ENCODE peak calls at places on chromosomes 12 and 14, in eight cellular contexts. One of them, this sample, is unnamed.

GRCh38 chr12:42141981-42142606 is 2.6 kb downstream of the GXYLT1 start:
- DNase-seq in CD4-positive, CD25-positive, alpha-beta regulatory T cell: no peak
- DNase-seq in cardiac muscle cell: no peak
- DNase-seq in CD8-positive, alpha-beta memory T cell: no peak
- DNase-seq in body of pancreas: no peak
- DNase-seq in lung: no peak
- DNase-seq in ovary: no peak
- DNase-seq in psoas muscle: no peak
- DNase-seq in this sample: no peak

GRCh38 chr12:58503731-58504520 is 416.4 kb downstream of the LRIG3 start:
- DNase-seq in cardiac muscle cell: peak
- DNase-seq in ovary: no peak
- DNase-seq in CD4-positive, CD25-positive, alpha-beta regulatory T cell: no peak
- DNase-seq in lung: no peak
- DNase-seq in CD8-positive, alpha-beta memory T cell: no peak
- DNase-seq in body of pancreas: no peak
- DNase-seq in psoas muscle: no peak
- DNase-seq in this sample: no peak

GRCh38 chr14:100686858-100687257 is 39.8 kb upstream of the DLK1 start:
- DNase-seq in CD8-positive, alpha-beta memory T cell: no peak
- DNase-seq in ovary: no peak
- DNase-seq in psoas muscle: no peak
- DNase-seq in body of pancreas: no peak
- DNase-seq in cardiac muscle cell: no peak
- DNase-seq in lung: no peak
- DNase-seq in CD4-positive, CD25-positive, alpha-beta regulatory T cell: no peak
- DNase-seq in this sample: no peak

GRCh38 chr14:39977198-39977597 is 545.0 kb upstream of the FBXO33 start:
- DNase-seq in lung: no peak
- DNase-seq in CD4-positive, CD25-positive, alpha-beta regulatory T cell: no peak
- DNase-seq in CD8-positive, alpha-beta memory T cell: no peak
- DNase-seq in cardiac muscle cell: no peak
- DNase-seq in body of pancreas: no peak
- DNase-seq in ovary: no peak
- DNase-seq in psoas muscle: no peak
- DNase-seq in this sample: no peak

GRCh38 chr12:34400423-34400881 is 378.2 kb downstream of the ALG10 start:
- DNase-seq in body of pancreas: no peak
- DNase-seq in CD8-positive, alpha-beta memory T cell: no peak
- DNase-seq in psoas muscle: peak
- DNase-seq in ovary: peak
- DNase-seq in lung: peak
- DNase-seq in CD4-positive, CD25-positive, alpha-beta regulatory T cell: no peak
- DNase-seq in cardiac muscle cell: no peak
- DNase-seq in this sample: peak

GRCh38 chr14:56057071-56057865 is 60.9 kb upstream of the PELI2 start:
- DNase-seq in cardiac muscle cell: no peak
- DNase-seq in ovary: no peak
- DNase-seq in CD8-positive, alpha-beta memory T cell: no peak
- DNase-seq in CD4-positive, CD25-positive, alpha-beta regulatory T cell: no peak
- DNase-seq in psoas muscle: no peak
- DNase-seq in lung: no peak
- DNase-seq in body of pancreas: no peak
- DNase-seq in this sample: no peak

GRCh38 chr14:103547941-103548462 is 14.5 kb downstream of the BAG5 start:
- DNase-seq in body of pancreas: peak
- DNase-seq in CD8-positive, alpha-beta memory T cell: no peak
- DNase-seq in ovary: no peak
- DNase-seq in CD4-positive, CD25-positive, alpha-beta regulatory T cell: no peak
- DNase-seq in cardiac muscle cell: no peak
- DNase-seq in psoas muscle: peak
- DNase-seq in lung: no peak
- DNase-seq in this sample: peak

GRCh38 chr12:42104087-42104486 is 40.6 kb downstream of the GXYLT1 start:
- DNase-seq in lung: no peak
- DNase-seq in psoas muscle: no peak
- DNase-seq in CD8-positive, alpha-beta memory T cell: no peak
- DNase-seq in CD4-positive, CD25-positive, alpha-beta regulatory T cell: peak
- DNase-seq in body of pancreas: no peak
- DNase-seq in cardiac muscle cell: no peak
- DNase-seq in ovary: no peak
- DNase-seq in this sample: no peak

GRCh38 chr12:127145929-127146789 is 1120.8 kb upstream of the TMEM132C start:
- DNase-seq in cardiac muscle cell: peak
- DNase-seq in ovary: peak
- DNase-seq in body of pancreas: peak
- DNase-seq in CD8-positive, alpha-beta memory T cell: no peak
- DNase-seq in CD4-positive, CD25-positive, alpha-beta regulatory T cell: peak
- DNase-seq in lung: peak
- DNase-seq in psoas muscle: peak
- DNase-seq in this sample: peak

GRCh38 chr14:30569216-30569902 is 10.4 kb downstream of the G2E3 start:
- DNase-seq in CD4-positive, CD25-positive, alpha-beta regulatory T cell: no peak
- DNase-seq in CD8-positive, alpha-beta memory T cell: no peak
- DNase-seq in cardiac muscle cell: peak
- DNase-seq in psoas muscle: no peak
- DNase-seq in ovary: no peak
- DNase-seq in lung: no peak
- DNase-seq in body of pancreas: no peak
- DNase-seq in this sample: no peak

GRCh38 chr14:90348270-90348669 is 16.5 kb upstream of the NRDE2 start:
- DNase-seq in psoas muscle: no peak
- DNase-seq in CD8-positive, alpha-beta memory T cell: no peak
- DNase-seq in body of pancreas: no peak
- DNase-seq in cardiac muscle cell: no peak
- DNase-seq in ovary: no peak
- DNase-seq in CD4-positive, CD25-positive, alpha-beta regulatory T cell: no peak
- DNase-seq in lung: no peak
- DNase-seq in this sample: no peak

GRCh38 chr12:132342322-132342721 is 12.9 kb upstream of the GALNT9 start:
- DNase-seq in CD8-positive, alpha-beta memory T cell: no peak
- DNase-seq in ovary: no peak
- DNase-seq in lung: no peak
- DNase-seq in CD4-positive, CD25-positive, alpha-beta regulatory T cell: no peak
- DNase-seq in psoas muscle: no peak
- DNase-seq in body of pancreas: no peak
- DNase-seq in cardiac muscle cell: no peak
- DNase-seq in this sample: no peak

GRCh38 chr14:63212776-63213500 is 8.7 kb downstream of the RHOJ start:
- DNase-seq in CD4-positive, CD25-positive, alpha-beta regulatory T cell: no peak
- DNase-seq in ovary: no peak
- DNase-seq in CD8-positive, alpha-beta memory T cell: no peak
- DNase-seq in body of pancreas: no peak
- DNase-seq in psoas muscle: no peak
- DNase-seq in cardiac muscle cell: no peak
- DNase-seq in lung: no peak
- DNase-seq in this sample: no peak

DNA sequence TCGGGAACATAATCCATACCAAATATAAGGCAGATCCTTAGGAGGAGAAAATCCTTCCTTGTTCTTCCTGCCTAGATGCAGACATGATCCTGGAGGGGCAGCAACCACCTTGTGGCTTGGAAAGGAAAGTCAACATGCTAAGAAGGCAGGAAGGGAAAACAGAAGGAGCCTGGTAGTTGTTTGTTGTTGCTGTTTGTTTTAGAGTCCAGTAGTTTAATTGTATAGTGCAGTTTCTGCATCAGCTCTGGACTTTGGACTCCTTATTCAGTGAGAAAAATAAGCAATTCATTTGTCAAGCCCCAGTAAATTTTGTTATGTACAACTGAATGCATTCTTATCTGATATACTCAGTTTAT is 45.7 kb upstream of the APPL2 start:
- DNase-seq in psoas muscle: no peak
- DNase-seq in CD8-positive, alpha-beta memory T cell: no peak
- DNase-seq in body of pancreas: no peak
- DNase-seq in ovary: no peak
- DNase-seq in cardiac muscle cell: no peak
- DNase-seq in lung: no peak
- DNase-seq in CD4-positive, CD25-positive, alpha-beta regulatory T cell: no peak
- DNase-seq in this sample: no peak
- H3K27ac ChIP-seq in psoas muscle: no peak
- H3K27ac ChIP-seq in CD8-positive, alpha-beta memory T cell: no peak
- H3K27ac ChIP-seq in body of pancreas: peak
- H3K27ac ChIP-seq in ovary: no peak
- H3K27ac ChIP-seq in cardiac muscle cell: no peak
- H3K27ac ChIP-seq in lung: no peak
- H3K27ac ChIP-seq in CD4-positive, CD25-positive, alpha-beta regulatory T cell: no peak
- H3K27ac ChIP-seq in this sample: no peak

GRCh38 chr12:55842681-55843429 is at the start of gene MMP19:
- DNase-seq in CD4-positive, CD25-positive, alpha-beta regulatory T cell: no peak
- DNase-seq in psoas muscle: no peak
- DNase-seq in cardiac muscle cell: peak
- DNase-seq in body of pancreas: no peak
- DNase-seq in lung: no peak
- DNase-seq in ovary: peak
- DNase-seq in CD8-positive, alpha-beta memory T cell: no peak
- DNase-seq in this sample: peak
- H3K27ac ChIP-seq in CD4-positive, CD25-positive, alpha-beta regulatory T cell: no peak
- H3K27ac ChIP-seq in psoas muscle: no peak
- H3K27ac ChIP-seq in cardiac muscle cell: no peak
- H3K27ac ChIP-seq in body of pancreas: no peak
- H3K27ac ChIP-seq in lung: no peak
- H3K27ac ChIP-seq in ovary: no peak
- H3K27ac ChIP-seq in CD8-positive, alpha-beta memory T cell: no peak
- H3K27ac ChIP-seq in this sample: peak

GRCh38 chr12:120855823-120856589 is 48.2 kb downstream of the SPPL3 start:
- DNase-seq in lung: no peak
- DNase-seq in cardiac muscle cell: no peak
- DNase-seq in body of pancreas: no peak
- DNase-seq in ovary: no peak
- DNase-seq in CD4-positive, CD25-positive, alpha-beta regulatory T cell: no peak
- DNase-seq in psoas muscle: no peak
- DNase-seq in CD8-positive, alpha-beta memory T cell: no peak
- DNase-seq in this sample: no peak

GRCh38 chr12:120853188-120853587 is 51.0 kb downstream of the SPPL3 start:
- DNase-seq in body of pancreas: no peak
- DNase-seq in lung: no peak
- DNase-seq in CD4-positive, CD25-positive, alpha-beta regulatory T cell: no peak
- DNase-seq in CD8-positive, alpha-beta memory T cell: no peak
- DNase-seq in ovary: no peak
- DNase-seq in cardiac muscle cell: no peak
- DNase-seq in psoas muscle: no peak
- DNase-seq in this sample: no peak

GRCh38 chr12:120858306-120859088 is 45.7 kb downstream of the SPPL3 start:
- DNase-seq in ovary: no peak
- DNase-seq in body of pancreas: no peak
- DNase-seq in CD4-positive, CD25-positive, alpha-beta regulatory T cell: no peak
- DNase-seq in psoas muscle: no peak
- DNase-seq in CD8-positive, alpha-beta memory T cell: no peak
- DNase-seq in lung: no peak
- DNase-seq in cardiac muscle cell: no peak
- DNase-seq in this sample: no peak

GRCh38 chr12:120854804-120855203 is 49.4 kb downstream of the SPPL3 start:
- DNase-seq in CD4-positive, CD25-positive, alpha-beta regulatory T cell: no peak
- DNase-seq in CD8-positive, alpha-beta memory T cell: no peak
- DNase-seq in body of pancreas: no peak
- DNase-seq in psoas muscle: no peak
- DNase-seq in ovary: no peak
- DNase-seq in cardiac muscle cell: no peak
- DNase-seq in lung: no peak
- DNase-seq in this sample: no peak

DNA sequence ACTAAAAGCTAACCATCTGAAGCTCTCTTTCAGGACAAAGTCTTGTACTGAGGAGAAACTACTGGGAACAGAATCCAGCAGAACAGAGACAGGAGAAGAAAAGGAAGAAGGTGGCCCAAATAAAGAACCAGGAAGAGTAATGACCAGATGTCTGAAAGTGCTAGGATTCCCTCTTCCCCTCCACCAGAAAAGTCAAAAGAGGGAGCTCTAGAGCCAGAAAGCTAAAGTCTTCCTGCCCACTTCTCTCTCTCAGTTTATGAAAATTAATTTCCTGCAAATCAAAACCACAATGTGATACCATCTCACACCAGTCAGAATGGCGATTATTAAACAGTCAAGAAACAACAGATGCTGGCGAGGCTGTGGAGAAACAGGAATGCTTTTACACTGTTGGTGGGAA is 47.2 kb downstream of the SPPL3 start:
- DNase-seq in CD4-positive, CD25-positive, alpha-beta regulatory T cell: peak
- DNase-seq in cardiac muscle cell: no peak
- DNase-seq in ovary: no peak
- DNase-seq in psoas muscle: no peak
- DNase-seq in CD8-positive, alpha-beta memory T cell: no peak
- DNase-seq in lung: no peak
- DNase-seq in body of pancreas: no peak
- DNase-seq in this sample: no peak
- H3K27ac ChIP-seq in CD4-positive, CD25-positive, alpha-beta regulatory T cell: no peak
- H3K27ac ChIP-seq in cardiac muscle cell: no peak
- H3K27ac ChIP-seq in ovary: no peak
- H3K27ac ChIP-seq in psoas muscle: no peak
- H3K27ac ChIP-seq in CD8-positive, alpha-beta memory T cell: no peak
- H3K27ac ChIP-seq in lung: no peak
- H3K27ac ChIP-seq in body of pancreas: no peak
- H3K27ac ChIP-seq in this sample: no peak

GRCh38 chr12:54055522-54055921 is 1.9 kb downstream of the HOXC4 start:
- DNase-seq in CD8-positive, alpha-beta memory T cell: no peak
- DNase-seq in body of pancreas: no peak
- DNase-seq in psoas muscle: no peak
- DNase-seq in cardiac muscle cell: no peak
- DNase-seq in CD4-positive, CD25-positive, alpha-beta regulatory T cell: no peak
- DNase-seq in lung: no peak
- DNase-seq in ovary: no peak
- DNase-seq in this sample: peak
- H3K27ac ChIP-seq in CD8-positive, alpha-beta memory T cell: no peak
- H3K27ac ChIP-seq in body of pancreas: no peak
- H3K27ac ChIP-seq in psoas muscle: no peak
- H3K27ac ChIP-seq in cardiac muscle cell: no peak
- H3K27ac ChIP-seq in CD4-positive, CD25-positive, alpha-beta regulatory T cell: no peak
- H3K27ac ChIP-seq in lung: no peak
- H3K27ac ChIP-seq in ovary: no peak
- H3K27ac ChIP-seq in this sample: no peak

DNA sequence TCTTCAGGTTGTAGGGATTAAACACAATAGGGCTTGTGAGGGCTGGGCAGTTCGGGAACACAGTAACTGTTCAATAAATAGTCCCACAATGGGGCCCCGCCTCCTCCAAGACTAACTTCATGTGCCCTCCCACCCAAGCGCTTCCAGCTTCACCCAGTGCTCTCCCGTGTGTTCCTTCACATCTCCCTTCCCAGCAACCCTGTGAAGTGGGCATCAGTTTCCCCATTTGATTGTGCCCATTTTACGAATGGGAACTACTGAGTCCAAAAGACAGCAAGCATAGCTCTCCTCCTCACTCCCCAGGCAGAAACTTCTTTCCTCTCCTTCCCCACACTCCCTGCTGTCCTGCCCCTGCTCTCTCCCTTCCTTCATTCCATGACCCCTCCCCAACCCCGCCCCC is 6.2 kb upstream of the TRPV4 start:
- DNase-seq in psoas muscle: no peak
- DNase-seq in ovary: no peak
- DNase-seq in CD8-positive, alpha-beta memory T cell: no peak
- DNase-seq in body of pancreas: no peak
- DNase-seq in cardiac muscle cell: no peak
- DNase-seq in lung: no peak
- DNase-seq in CD4-positive, CD25-positive, alpha-beta regulatory T cell: no peak
- DNase-seq in this sample: no peak
- H3K27ac ChIP-seq in psoas muscle: no peak
- H3K27ac ChIP-seq in ovary: no peak
- H3K27ac ChIP-seq in CD8-positive, alpha-beta memory T cell: no peak
- H3K27ac ChIP-seq in body of pancreas: no peak
- H3K27ac ChIP-seq in cardiac muscle cell: no peak
- H3K27ac ChIP-seq in lung: no peak
- H3K27ac ChIP-seq in CD4-positive, CD25-positive, alpha-beta regulatory T cell: no peak
- H3K27ac ChIP-seq in this sample: no peak